ENCODE peak calls at places on chromosomes 6 and 20, in four cellular contexts. One of them, this sample, is unnamed.
A peak's percentile ranks its signal among the peaks of the same experiment; 100 is the strongest.

GRCh38 chr20:20786428-20786827 is 74.0 kb upstream of the RALGAPA2 start:
- DNase-seq in activated T-helper 1 cell treated with anti-CD3 and anti-CD28 coated beads, Interleukin-12 subunit alpha, Interleukin-12 subunit beta, Interleukin-2, Interleukin-4 antibody, amounts not matched to agents 30 ng/mL and 10 ng/mL and 1 ng/mL, durations not matched to agents 14 hours and 24 hours and 36 hours: no peak
- DNase-seq in stimulated activated CD4-positive, alpha-beta T cell treated with anti-CD3 and anti-CD28 coated beads, Interleukin-15, amount 100 ng/mL, for 24 hours: no peak
- DNase-seq in fibroblast of the aortic adventitia: no peak
- DNase-seq in this sample: no peak

GRCh38 chr20:47175501-47175900 is 181.0 kb downstream of the ZMYND8 start:
- DNase-seq in activated T-helper 1 cell treated with anti-CD3 and anti-CD28 coated beads, Interleukin-12 subunit alpha, Interleukin-12 subunit beta, Interleukin-2, Interleukin-4 antibody, amounts not matched to agents 30 ng/mL and 10 ng/mL and 1 ng/mL, durations not matched to agents 14 hours and 24 hours and 36 hours: no peak
- DNase-seq in stimulated activated CD4-positive, alpha-beta T cell treated with anti-CD3 and anti-CD28 coated beads, Interleukin-15, amount 100 ng/mL, for 24 hours: no peak
- DNase-seq in fibroblast of the aortic adventitia: no peak
- DNase-seq in this sample: peak; percentile 6

GRCh38 chr6:169912266-169913095 is 161.1 kb downstream of the ERMARD start:
- DNase-seq in activated T-helper 1 cell treated with anti-CD3 and anti-CD28 coated beads, Interleukin-12 subunit alpha, Interleukin-12 subunit beta, Interleukin-2, Interleukin-4 antibody, amounts not matched to agents 30 ng/mL and 10 ng/mL and 1 ng/mL, durations not matched to agents 14 hours and 24 hours and 36 hours: no peak
- DNase-seq in stimulated activated CD4-positive, alpha-beta T cell treated with anti-CD3 and anti-CD28 coated beads, Interleukin-15, amount 100 ng/mL, for 24 hours: no peak
- DNase-seq in fibroblast of the aortic adventitia: no peak
- DNase-seq in this sample: no peak

GRCh38 chr6:136031982-136032381 is 180.5 kb downstream of the PDE7B start:
- DNase-seq in activated T-helper 1 cell treated with anti-CD3 and anti-CD28 coated beads, Interleukin-12 subunit alpha, Interleukin-12 subunit beta, Interleukin-2, Interleukin-4 antibody, amounts not matched to agents 30 ng/mL and 10 ng/mL and 1 ng/mL, durations not matched to agents 14 hours and 24 hours and 36 hours: no peak
- DNase-seq in stimulated activated CD4-positive, alpha-beta T cell treated with anti-CD3 and anti-CD28 coated beads, Interleukin-15, amount 100 ng/mL, for 24 hours: no peak
- DNase-seq in fibroblast of the aortic adventitia: peak; percentile 82
- DNase-seq in this sample: peak; percentile 77

GRCh38 chr6:143232849-143233248 is 172.2 kb downstream of the AIG1 start:
- DNase-seq in activated T-helper 1 cell treated with anti-CD3 and anti-CD28 coated beads, Interleukin-12 subunit alpha, Interleukin-12 subunit beta, Interleukin-2, Interleukin-4 antibody, amounts not matched to agents 30 ng/mL and 10 ng/mL and 1 ng/mL, durations not matched to agents 14 hours and 24 hours and 36 hours: peak; percentile 4
- DNase-seq in stimulated activated CD4-positive, alpha-beta T cell treated with anti-CD3 and anti-CD28 coated beads, Interleukin-15, amount 100 ng/mL, for 24 hours: peak; percentile 37
- DNase-seq in fibroblast of the aortic adventitia: peak; percentile 31
- DNase-seq in this sample: peak; percentile 31

GRCh38 chr6:2931055-2931454 is 27.9 kb upstream of the SERPINB9 start:
- DNase-seq in activated T-helper 1 cell treated with anti-CD3 and anti-CD28 coated beads, Interleukin-12 subunit alpha, Interleukin-12 subunit beta, Interleukin-2, Interleukin-4 antibody, amounts not matched to agents 30 ng/mL and 10 ng/mL and 1 ng/mL, durations not matched to agents 14 hours and 24 hours and 36 hours: no peak
- DNase-seq in stimulated activated CD4-positive, alpha-beta T cell treated with anti-CD3 and anti-CD28 coated beads, Interleukin-15, amount 100 ng/mL, for 24 hours: no peak
- DNase-seq in fibroblast of the aortic adventitia: no peak
- DNase-seq in this sample: no peak

GRCh38 chr6:40755749-40756452 is 168.7 kb upstream of the LRFN2 start:
- DNase-seq in activated T-helper 1 cell treated with anti-CD3 and anti-CD28 coated beads, Interleukin-12 subunit alpha, Interleukin-12 subunit beta, Interleukin-2, Interleukin-4 antibody, amounts not matched to agents 30 ng/mL and 10 ng/mL and 1 ng/mL, durations not matched to agents 14 hours and 24 hours and 36 hours: no peak
- DNase-seq in stimulated activated CD4-positive, alpha-beta T cell treated with anti-CD3 and anti-CD28 coated beads, Interleukin-15, amount 100 ng/mL, for 24 hours: peak; percentile 14
- DNase-seq in fibroblast of the aortic adventitia: no peak
- DNase-seq in this sample: no peak

GRCh38 chr6:168581236-168581635 is 140.3 kb downstream of the SMOC2 start:
- DNase-seq in activated T-helper 1 cell treated with anti-CD3 and anti-CD28 coated beads, Interleukin-12 subunit alpha, Interleukin-12 subunit beta, Interleukin-2, Interleukin-4 antibody, amounts not matched to agents 30 ng/mL and 10 ng/mL and 1 ng/mL, durations not matched to agents 14 hours and 24 hours and 36 hours: no peak
- DNase-seq in stimulated activated CD4-positive, alpha-beta T cell treated with anti-CD3 and anti-CD28 coated beads, Interleukin-15, amount 100 ng/mL, for 24 hours: no peak
- DNase-seq in fibroblast of the aortic adventitia: no peak
- DNase-seq in this sample: no peak

GRCh38 chr6:135182993-135183531 is 2.0 kb downstream of the MYB start:
- DNase-seq in activated T-helper 1 cell treated with anti-CD3 and anti-CD28 coated beads, Interleukin-12 subunit alpha, Interleukin-12 subunit beta, Interleukin-2, Interleukin-4 antibody, amounts not matched to agents 30 ng/mL and 10 ng/mL and 1 ng/mL, durations not matched to agents 14 hours and 24 hours and 36 hours: peak; percentile 72
- DNase-seq in stimulated activated CD4-positive, alpha-beta T cell treated with anti-CD3 and anti-CD28 coated beads, Interleukin-15, amount 100 ng/mL, for 24 hours: peak; percentile 86
- DNase-seq in fibroblast of the aortic adventitia: no peak
- DNase-seq in this sample: no peak

GRCh38 chr6:38027685-38028373 is 208.3 kb downstream of the ZFAND3 start:
- DNase-seq in activated T-helper 1 cell treated with anti-CD3 and anti-CD28 coated beads, Interleukin-12 subunit alpha, Interleukin-12 subunit beta, Interleukin-2, Interleukin-4 antibody, amounts not matched to agents 30 ng/mL and 10 ng/mL and 1 ng/mL, durations not matched to agents 14 hours and 24 hours and 36 hours: no peak
- DNase-seq in stimulated activated CD4-positive, alpha-beta T cell treated with anti-CD3 and anti-CD28 coated beads, Interleukin-15, amount 100 ng/mL, for 24 hours: no peak
- DNase-seq in fibroblast of the aortic adventitia: peak; percentile 13
- DNase-seq in this sample: peak; percentile 43

GRCh38 chr20:11454966-11455799 is 462.5 kb upstream of the BTBD3 start:
- DNase-seq in activated T-helper 1 cell treated with anti-CD3 and anti-CD28 coated beads, Interleukin-12 subunit alpha, Interleukin-12 subunit beta, Interleukin-2, Interleukin-4 antibody, amounts not matched to agents 30 ng/mL and 10 ng/mL and 1 ng/mL, durations not matched to agents 14 hours and 24 hours and 36 hours: no peak
- DNase-seq in stimulated activated CD4-positive, alpha-beta T cell treated with anti-CD3 and anti-CD28 coated beads, Interleukin-15, amount 100 ng/mL, for 24 hours: no peak
- DNase-seq in fibroblast of the aortic adventitia: peak; percentile 68
- DNase-seq in this sample: peak; percentile 82

GRCh38 chr20:41005361-41005729 is 23.3 kb upstream of the TOP1 start:
- DNase-seq in activated T-helper 1 cell treated with anti-CD3 and anti-CD28 coated beads, Interleukin-12 subunit alpha, Interleukin-12 subunit beta, Interleukin-2, Interleukin-4 antibody, amounts not matched to agents 30 ng/mL and 10 ng/mL and 1 ng/mL, durations not matched to agents 14 hours and 24 hours and 36 hours: no peak
- DNase-seq in stimulated activated CD4-positive, alpha-beta T cell treated with anti-CD3 and anti-CD28 coated beads, Interleukin-15, amount 100 ng/mL, for 24 hours: no peak
- DNase-seq in fibroblast of the aortic adventitia: peak; percentile 99
- DNase-seq in this sample: peak; percentile 99

GRCh38 chr6:161101517-161101916 is 109.9 kb downstream of the MAP3K4 start:
- DNase-seq in activated T-helper 1 cell treated with anti-CD3 and anti-CD28 coated beads, Interleukin-12 subunit alpha, Interleukin-12 subunit beta, Interleukin-2, Interleukin-4 antibody, amounts not matched to agents 30 ng/mL and 10 ng/mL and 1 ng/mL, durations not matched to agents 14 hours and 24 hours and 36 hours: no peak
- DNase-seq in stimulated activated CD4-positive, alpha-beta T cell treated with anti-CD3 and anti-CD28 coated beads, Interleukin-15, amount 100 ng/mL, for 24 hours: no peak
- DNase-seq in fibroblast of the aortic adventitia: no peak
- DNase-seq in this sample: no peak

GRCh38 chr6:170151235-170152110 is 139.4 kb downstream of the DLL1 start:
- DNase-seq in activated T-helper 1 cell treated with anti-CD3 and anti-CD28 coated beads, Interleukin-12 subunit alpha, Interleukin-12 subunit beta, Interleukin-2, Interleukin-4 antibody, amounts not matched to agents 30 ng/mL and 10 ng/mL and 1 ng/mL, durations not matched to agents 14 hours and 24 hours and 36 hours: no peak
- DNase-seq in stimulated activated CD4-positive, alpha-beta T cell treated with anti-CD3 and anti-CD28 coated beads, Interleukin-15, amount 100 ng/mL, for 24 hours: no peak
- DNase-seq in fibroblast of the aortic adventitia: no peak
- DNase-seq in this sample: no peak

GRCh38 chr20:59611286-59611685 is 6.9 kb downstream of the PHACTR3 start:
- DNase-seq in activated T-helper 1 cell treated with anti-CD3 and anti-CD28 coated beads, Interleukin-12 subunit alpha, Interleukin-12 subunit beta, Interleukin-2, Interleukin-4 antibody, amounts not matched to agents 30 ng/mL and 10 ng/mL and 1 ng/mL, durations not matched to agents 14 hours and 24 hours and 36 hours: no peak
- DNase-seq in stimulated activated CD4-positive, alpha-beta T cell treated with anti-CD3 and anti-CD28 coated beads, Interleukin-15, amount 100 ng/mL, for 24 hours: no peak
- DNase-seq in fibroblast of the aortic adventitia: no peak
- DNase-seq in this sample: no peak

GRCh38 chr6:106411643-106412200 is 51.2 kb downstream of the CRYBG1 start:
- DNase-seq in activated T-helper 1 cell treated with anti-CD3 and anti-CD28 coated beads, Interleukin-12 subunit alpha, Interleukin-12 subunit beta, Interleukin-2, Interleukin-4 antibody, amounts not matched to agents 30 ng/mL and 10 ng/mL and 1 ng/mL, durations not matched to agents 14 hours and 24 hours and 36 hours: no peak
- DNase-seq in stimulated activated CD4-positive, alpha-beta T cell treated with anti-CD3 and anti-CD28 coated beads, Interleukin-15, amount 100 ng/mL, for 24 hours: no peak
- DNase-seq in fibroblast of the aortic adventitia: no peak
- DNase-seq in this sample: no peak

GRCh38 chr6:35804996-35805736 is at the start of gene LHFPL5:
- DNase-seq in activated T-helper 1 cell treated with anti-CD3 and anti-CD28 coated beads, Interleukin-12 subunit alpha, Interleukin-12 subunit beta, Interleukin-2, Interleukin-4 antibody, amounts not matched to agents 30 ng/mL and 10 ng/mL and 1 ng/mL, durations not matched to agents 14 hours and 24 hours and 36 hours: peak; percentile 62
- DNase-seq in stimulated activated CD4-positive, alpha-beta T cell treated with anti-CD3 and anti-CD28 coated beads, Interleukin-15, amount 100 ng/mL, for 24 hours: peak; percentile 63
- DNase-seq in fibroblast of the aortic adventitia: no peak
- DNase-seq in this sample: peak; percentile 33

GRCh38 chr6:144248470-144249301 is 36.4 kb upstream of the UTRN start:
- DNase-seq in activated T-helper 1 cell treated with anti-CD3 and anti-CD28 coated beads, Interleukin-12 subunit alpha, Interleukin-12 subunit beta, Interleukin-2, Interleukin-4 antibody, amounts not matched to agents 30 ng/mL and 10 ng/mL and 1 ng/mL, durations not matched to agents 14 hours and 24 hours and 36 hours: no peak
- DNase-seq in stimulated activated CD4-positive, alpha-beta T cell treated with anti-CD3 and anti-CD28 coated beads, Interleukin-15, amount 100 ng/mL, for 24 hours: no peak
- DNase-seq in fibroblast of the aortic adventitia: peak; percentile 96
- DNase-seq in this sample: peak; percentile 88

GRCh38 chr6:155442562-155442961 is 13.1 kb downstream of the NOX3 start:
- DNase-seq in activated T-helper 1 cell treated with anti-CD3 and anti-CD28 coated beads, Interleukin-12 subunit alpha, Interleukin-12 subunit beta, Interleukin-2, Interleukin-4 antibody, amounts not matched to agents 30 ng/mL and 10 ng/mL and 1 ng/mL, durations not matched to agents 14 hours and 24 hours and 36 hours: no peak
- DNase-seq in stimulated activated CD4-positive, alpha-beta T cell treated with anti-CD3 and anti-CD28 coated beads, Interleukin-15, amount 100 ng/mL, for 24 hours: no peak
- DNase-seq in fibroblast of the aortic adventitia: no peak
- DNase-seq in this sample: no peak

GRCh38 chr6:140915001-140915950 is 1217.4 kb upstream of the GJE1 start:
- DNase-seq in activated T-helper 1 cell treated with anti-CD3 and anti-CD28 coated beads, Interleukin-12 subunit alpha, Interleukin-12 subunit beta, Interleukin-2, Interleukin-4 antibody, amounts not matched to agents 30 ng/mL and 10 ng/mL and 1 ng/mL, durations not matched to agents 14 hours and 24 hours and 36 hours: no peak
- DNase-seq in stimulated activated CD4-positive, alpha-beta T cell treated with anti-CD3 and anti-CD28 coated beads, Interleukin-15, amount 100 ng/mL, for 24 hours: no peak
- DNase-seq in fibroblast of the aortic adventitia: no peak
- DNase-seq in this sample: peak; percentile 17

GRCh38 chr6:169723200-169723909 is 945 bp downstream of the PHF10 start:
- DNase-seq in activated T-helper 1 cell treated with anti-CD3 and anti-CD28 coated beads, Interleukin-12 subunit alpha, Interleukin-12 subunit beta, Interleukin-2, Interleukin-4 antibody, amounts not matched to agents 30 ng/mL and 10 ng/mL and 1 ng/mL, durations not matched to agents 14 hours and 24 hours and 36 hours: peak; percentile 49
- DNase-seq in stimulated activated CD4-positive, alpha-beta T cell treated with anti-CD3 and anti-CD28 coated beads, Interleukin-15, amount 100 ng/mL, for 24 hours: peak; percentile 72
- DNase-seq in fibroblast of the aortic adventitia: peak; percentile 75
- DNase-seq in this sample: peak; percentile 70

GRCh38 chr6:56863366-56863765 is 91.5 kb upstream of the BEND6 start:
- DNase-seq in activated T-helper 1 cell treated with anti-CD3 and anti-CD28 coated beads, Interleukin-12 subunit alpha, Interleukin-12 subunit beta, Interleukin-2, Interleukin-4 antibody, amounts not matched to agents 30 ng/mL and 10 ng/mL and 1 ng/mL, durations not matched to agents 14 hours and 24 hours and 36 hours: no peak
- DNase-seq in stimulated activated CD4-positive, alpha-beta T cell treated with anti-CD3 and anti-CD28 coated beads, Interleukin-15, amount 100 ng/mL, for 24 hours: no peak
- DNase-seq in fibroblast of the aortic adventitia: peak; percentile 77
- DNase-seq in this sample: peak; percentile 46

GRCh38 chr6:124960757-124961467 is 1.3 kb upstream of the RNF217 start:
- DNase-seq in activated T-helper 1 cell treated with anti-CD3 and anti-CD28 coated beads, Interleukin-12 subunit alpha, Interleukin-12 subunit beta, Interleukin-2, Interleukin-4 antibody, amounts not matched to agents 30 ng/mL and 10 ng/mL and 1 ng/mL, durations not matched to agents 14 hours and 24 hours and 36 hours: no peak
- DNase-seq in stimulated activated CD4-positive, alpha-beta T cell treated with anti-CD3 and anti-CD28 coated beads, Interleukin-15, amount 100 ng/mL, for 24 hours: no peak
- DNase-seq in fibroblast of the aortic adventitia: peak; percentile 37
- DNase-seq in this sample: peak; percentile 33

GRCh38 chr20:64166712-64167615 is 2.7 kb downstream of the MYT1 start:
- DNase-seq in activated T-helper 1 cell treated with anti-CD3 and anti-CD28 coated beads, Interleukin-12 subunit alpha, Interleukin-12 subunit beta, Interleukin-2, Interleukin-4 antibody, amounts not matched to agents 30 ng/mL and 10 ng/mL and 1 ng/mL, durations not matched to agents 14 hours and 24 hours and 36 hours: no peak
- DNase-seq in stimulated activated CD4-positive, alpha-beta T cell treated with anti-CD3 and anti-CD28 coated beads, Interleukin-15, amount 100 ng/mL, for 24 hours: no peak
- DNase-seq in fibroblast of the aortic adventitia: no peak
- DNase-seq in this sample: no peak

GRCh38 chr6:45310118-45310788 is 17.9 kb upstream of the RUNX2 start:
- DNase-seq in activated T-helper 1 cell treated with anti-CD3 and anti-CD28 coated beads, Interleukin-12 subunit alpha, Interleukin-12 subunit beta, Interleukin-2, Interleukin-4 antibody, amounts not matched to agents 30 ng/mL and 10 ng/mL and 1 ng/mL, durations not matched to agents 14 hours and 24 hours and 36 hours: peak; percentile 19
- DNase-seq in stimulated activated CD4-positive, alpha-beta T cell treated with anti-CD3 and anti-CD28 coated beads, Interleukin-15, amount 100 ng/mL, for 24 hours: peak; percentile 8
- DNase-seq in fibroblast of the aortic adventitia: no peak
- DNase-seq in this sample: no peak

GRCh38 chr20:34389206-34389953 is 26.3 kb downstream of the ITCH start:
- DNase-seq in activated T-helper 1 cell treated with anti-CD3 and anti-CD28 coated beads, Interleukin-12 subunit alpha, Interleukin-12 subunit beta, Interleukin-2, Interleukin-4 antibody, amounts not matched to agents 30 ng/mL and 10 ng/mL and 1 ng/mL, durations not matched to agents 14 hours and 24 hours and 36 hours: no peak
- DNase-seq in stimulated activated CD4-positive, alpha-beta T cell treated with anti-CD3 and anti-CD28 coated beads, Interleukin-15, amount 100 ng/mL, for 24 hours: no peak
- DNase-seq in fibroblast of the aortic adventitia: no peak
- DNase-seq in this sample: no peak

GRCh38 chr6:7129784-7130569 is 22.2 kb downstream of the RREB1 start:
- DNase-seq in activated T-helper 1 cell treated with anti-CD3 and anti-CD28 coated beads, Interleukin-12 subunit alpha, Interleukin-12 subunit beta, Interleukin-2, Interleukin-4 antibody, amounts not matched to agents 30 ng/mL and 10 ng/mL and 1 ng/mL, durations not matched to agents 14 hours and 24 hours and 36 hours: no peak
- DNase-seq in stimulated activated CD4-positive, alpha-beta T cell treated with anti-CD3 and anti-CD28 coated beads, Interleukin-15, amount 100 ng/mL, for 24 hours: peak; percentile 66
- DNase-seq in fibroblast of the aortic adventitia: peak; percentile 44
- DNase-seq in this sample: peak; percentile 66

GRCh38 chr6:72002415-72002814 is 116.1 kb downstream of the RIMS1 start:
- DNase-seq in activated T-helper 1 cell treated with anti-CD3 and anti-CD28 coated beads, Interleukin-12 subunit alpha, Interleukin-12 subunit beta, Interleukin-2, Interleukin-4 antibody, amounts not matched to agents 30 ng/mL and 10 ng/mL and 1 ng/mL, durations not matched to agents 14 hours and 24 hours and 36 hours: no peak
- DNase-seq in stimulated activated CD4-positive, alpha-beta T cell treated with anti-CD3 and anti-CD28 coated beads, Interleukin-15, amount 100 ng/mL, for 24 hours: no peak
- DNase-seq in fibroblast of the aortic adventitia: no peak
- DNase-seq in this sample: no peak

GRCh38 chr6:145798530-145798929 is 16.1 kb downstream of the FBXO30 start:
- DNase-seq in activated T-helper 1 cell treated with anti-CD3 and anti-CD28 coated beads, Interleukin-12 subunit alpha, Interleukin-12 subunit beta, Interleukin-2, Interleukin-4 antibody, amounts not matched to agents 30 ng/mL and 10 ng/mL and 1 ng/mL, durations not matched to agents 14 hours and 24 hours and 36 hours: no peak
- DNase-seq in stimulated activated CD4-positive, alpha-beta T cell treated with anti-CD3 and anti-CD28 coated beads, Interleukin-15, amount 100 ng/mL, for 24 hours: no peak
- DNase-seq in fibroblast of the aortic adventitia: peak; percentile 45
- DNase-seq in this sample: peak; percentile 78

GRCh38 chr20:11851646-11852045 is 66.0 kb upstream of the BTBD3 start:
- DNase-seq in activated T-helper 1 cell treated with anti-CD3 and anti-CD28 coated beads, Interleukin-12 subunit alpha, Interleukin-12 subunit beta, Interleukin-2, Interleukin-4 antibody, amounts not matched to agents 30 ng/mL and 10 ng/mL and 1 ng/mL, durations not matched to agents 14 hours and 24 hours and 36 hours: no peak
- DNase-seq in stimulated activated CD4-positive, alpha-beta T cell treated with anti-CD3 and anti-CD28 coated beads, Interleukin-15, amount 100 ng/mL, for 24 hours: no peak
- DNase-seq in fibroblast of the aortic adventitia: no peak
- DNase-seq in this sample: no peak

GRCh38 chr6:41428995-41429417 is 93.6 kb downstream of the NCR2 start:
- DNase-seq in activated T-helper 1 cell treated with anti-CD3 and anti-CD28 coated beads, Interleukin-12 subunit alpha, Interleukin-12 subunit beta, Interleukin-2, Interleukin-4 antibody, amounts not matched to agents 30 ng/mL and 10 ng/mL and 1 ng/mL, durations not matched to agents 14 hours and 24 hours and 36 hours: no peak
- DNase-seq in stimulated activated CD4-positive, alpha-beta T cell treated with anti-CD3 and anti-CD28 coated beads, Interleukin-15, amount 100 ng/mL, for 24 hours: peak; percentile 73
- DNase-seq in fibroblast of the aortic adventitia: peak; percentile 16
- DNase-seq in this sample: peak; percentile 47

GRCh38 chr20:21166801-21167200 is 40.9 kb downstream of the KIZ start:
- DNase-seq in activated T-helper 1 cell treated with anti-CD3 and anti-CD28 coated beads, Interleukin-12 subunit alpha, Interleukin-12 subunit beta, Interleukin-2, Interleukin-4 antibody, amounts not matched to agents 30 ng/mL and 10 ng/mL and 1 ng/mL, durations not matched to agents 14 hours and 24 hours and 36 hours: peak; percentile 17
- DNase-seq in stimulated activated CD4-positive, alpha-beta T cell treated with anti-CD3 and anti-CD28 coated beads, Interleukin-15, amount 100 ng/mL, for 24 hours: no peak
- DNase-seq in fibroblast of the aortic adventitia: no peak
- DNase-seq in this sample: no peak

This sample was measured in cardiac fibroblast.